ENCODE peak calls at places on chromosomes 3 and 15, in eight cellular contexts. P is fibroblast of lung, L is IMR-90, D is HCT116, R is neural progenitor cell, B is mammary epithelial cell, S is DND-41, Z is K562. U is an unnamed sample.

GRCh38 chr3:52124766-52125165 is 29.5 kb downstream of the POC1A start:
- DNase-seq in D (no peak), R (no peak), B (no peak), Z (no peak), L (no peak), P (no peak), S (no peak), U (no peak)

GRCh38 chr3:159069076-159069475 is 267.2 kb downstream of the MFSD1 start:
- DNase-seq in P (no peak), B (no peak), R (no peak), S (no peak), Z (no peak), L (no peak), D (no peak), U (no peak)

GRCh38 chr3:57112206-57112605 is 51.7 kb downstream of the SPATA12 start:
- DNase-seq in Z (peak), S (peak), B (no peak), L (no peak), R (peak), D (no peak), P (no peak), U (no peak)

GRCh38 chr3:58134468-58134867 is 76.3 kb downstream of the DNASE1L3 start:
- DNase-seq in B (no peak), R (no peak), D (no peak), L (no peak), S (no peak), P (no peak), Z (no peak), U (no peak)

GRCh38 chr3:171258316-171258715 is 201.9 kb downstream of the TNIK start:
- DNase-seq in B (peak), S (no peak), L (no peak), P (peak), D (peak), R (no peak), Z (no peak), U (no peak)

GRCh38 chr15:64774556-64775523 is 549 bp downstream of the RBPMS2 start:
- DNase-seq in L (no peak), D (no peak), Z (no peak), S (peak), P (peak), B (no peak), R (peak), U (peak)

GRCh38 chr15:68775671-68776476 is 44.8 kb downstream of the ANP32A start:
- DNase-seq in D (no peak), P (peak), R (peak), L (peak), S (no peak), Z (no peak), B (no peak), U (no peak)

GRCh38 chr3:11236588-11237461 is 35.4 kb upstream of the ATG7 start:
- DNase-seq in P (peak), R (peak), Z (peak), S (peak), B (peak), D (peak), L (peak), U (peak)

GRCh38 chr3:51673802-51674654 is 3.0 kb downstream of the TEX264 start:
- DNase-seq in P (no peak), B (no peak), Z (no peak), R (no peak), D (no peak), L (no peak), S (no peak), U (no peak)

GRCh38 chr15:68818671-68819450 is 1.8 kb downstream of the ANP32A start:
- DNase-seq in D (no peak), P (peak), B (peak), L (no peak), R (peak), Z (peak), S (peak), U (peak)

GRCh38 chr15:25717116-25717755 is 145.9 kb downstream of the ATP10A start:
- DNase-seq in R (no peak), S (no peak), P (peak), B (no peak), D (no peak), Z (no peak), L (peak), U (no peak)

GRCh38 chr15:77612958-77613601 is 19.6 kb downstream of the LINGO1 start:
- DNase-seq in P (no peak), R (no peak), L (no peak), B (no peak), S (no peak), D (no peak), Z (no peak), U (no peak)

GRCh38 chr15:67790610-67791319 is 34.5 kb upstream of the SKOR1 start:
- DNase-seq in R (no peak), Z (no peak), L (no peak), P (no peak), S (no peak), B (peak), D (no peak), U (no peak)

GRCh38 chr15:58146734-58147133 is 8.6 kb downstream of the AQP9 start:
- DNase-seq in D (no peak), B (peak), Z (no peak), S (no peak), L (no peak), P (no peak), R (no peak), U (peak)

GRCh38 chr15:20351448-20351961 is 190.1 kb downstream of the GOLGA6L6 start:
- DNase-seq in S (no peak), D (no peak), B (no peak), R (no peak), Z (no peak), L (no peak), P (no peak), U (peak)

GRCh38 chr15:32870240-32871033 is 152.6 kb downstream of the GREM1 start:
- DNase-seq in D (peak), S (no peak), B (no peak), Z (peak), P (peak), R (no peak), L (peak), U (no peak)

GRCh38 chr15:32864841-32865240 is 147.0 kb downstream of the GREM1 start:
- DNase-seq in B (no peak), P (no peak), R (no peak), L (no peak), S (no peak), D (no peak), Z (no peak), U (no peak)

GRCh38 chr15:32869814-32870213 is 152.0 kb downstream of the GREM1 start:
- DNase-seq in Z (no peak), L (no peak), S (no peak), P (no peak), B (no peak), R (no peak), D (no peak), U (no peak)

GRCh38 chr15:32866486-32867312 is 148.9 kb downstream of the GREM1 start:
- DNase-seq in B (no peak), D (no peak), L (peak), R (peak), P (peak), Z (no peak), S (no peak), U (no peak)

GRCh38 chr15:32867313-32867626 is 149.5 kb downstream of the GREM1 start:
- DNase-seq in R (no peak), S (no peak), B (peak), L (peak), Z (peak), P (peak), D (peak), U (no peak)
- H2AFZ ChIP-seq in R (no peak), S (no peak), B (peak), L (no peak), Z (peak), P (no peak), D (peak), U (peak)

DNA sequence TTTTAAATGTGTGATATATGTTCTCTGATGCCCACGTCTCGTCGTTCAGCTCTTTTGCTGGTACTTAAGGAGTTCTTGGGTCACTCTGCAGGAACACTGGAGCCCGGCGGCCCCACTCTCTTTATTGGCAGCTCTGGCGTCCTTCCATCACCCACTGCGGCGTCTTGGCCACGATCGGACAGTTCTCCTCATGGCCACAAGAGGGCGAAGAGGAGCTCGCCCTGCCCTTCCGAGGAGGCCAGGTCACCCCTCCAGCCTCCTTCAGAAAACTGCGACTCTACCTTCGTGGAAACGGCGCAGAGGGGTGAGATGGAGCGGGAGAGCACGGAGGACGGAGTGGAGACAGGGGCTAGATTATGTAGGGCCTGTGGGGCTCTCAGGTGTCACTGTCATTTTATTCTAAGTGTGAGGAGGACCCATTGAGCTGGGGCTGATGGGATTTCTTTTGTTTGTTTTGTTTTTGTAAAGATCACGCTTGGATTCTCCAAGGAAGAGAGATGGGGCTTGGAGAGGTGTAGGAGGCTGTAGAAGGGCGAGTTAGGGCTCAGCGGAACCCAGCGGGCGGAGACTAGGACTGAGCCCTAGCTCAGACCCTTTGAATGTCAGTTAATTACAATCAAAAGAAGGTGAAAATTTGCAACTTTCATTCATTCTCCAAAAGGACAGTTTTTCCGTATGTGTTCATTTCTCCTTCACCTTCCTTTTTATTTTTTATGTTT is 28.0 kb upstream of the GABRA5 start:
- DNase-seq in P (no peak), S (peak), R (peak), L (no peak), D (no peak), B (no peak), Z (peak), U (peak)
- TF ChIP-seq CTCF in P (peak), S (peak), R (peak), L (peak), D (peak), B (no peak), Z (peak), U (peak)

DNA sequence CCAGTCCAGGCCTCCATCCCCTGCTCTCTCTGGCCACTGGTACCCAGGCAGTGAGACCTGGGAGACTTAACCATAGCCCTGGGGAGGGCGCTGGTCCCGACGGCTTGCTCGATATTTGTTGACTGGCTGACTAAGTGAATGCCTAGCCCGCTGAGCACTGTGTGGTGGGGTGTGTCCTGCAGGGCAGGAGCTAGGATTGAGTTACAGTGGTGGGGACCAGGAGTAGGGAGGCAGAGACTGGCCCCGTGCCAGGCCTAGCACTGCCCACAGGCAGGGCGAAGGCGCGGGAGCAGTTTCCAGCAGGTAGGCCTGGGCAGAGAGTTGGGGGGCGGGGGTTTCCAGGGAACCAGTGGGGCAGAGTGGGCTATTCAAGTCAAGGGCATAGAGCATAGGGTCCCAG is at the start of gene VILL:
- DNase-seq in Z (no peak), B (no peak), P (no peak), D (no peak), R (no peak), S (no peak), L (no peak), U (peak)
- H2AFZ ChIP-seq in Z (peak), B (no peak), P (no peak), D (no peak), R (peak), S (no peak), L (no peak), U (no peak)

GRCh38 chr15:55846108-55846707 is 103.3 kb upstream of the PRTG start:
- DNase-seq in Z (peak), L (peak), S (peak), P (peak), R (peak), B (peak), D (peak), U (peak)
- TF ChIP-seq CTCF in Z (peak), L (peak), S (peak), P (peak), R (peak), B (peak), D (peak), U (peak)

DNA sequence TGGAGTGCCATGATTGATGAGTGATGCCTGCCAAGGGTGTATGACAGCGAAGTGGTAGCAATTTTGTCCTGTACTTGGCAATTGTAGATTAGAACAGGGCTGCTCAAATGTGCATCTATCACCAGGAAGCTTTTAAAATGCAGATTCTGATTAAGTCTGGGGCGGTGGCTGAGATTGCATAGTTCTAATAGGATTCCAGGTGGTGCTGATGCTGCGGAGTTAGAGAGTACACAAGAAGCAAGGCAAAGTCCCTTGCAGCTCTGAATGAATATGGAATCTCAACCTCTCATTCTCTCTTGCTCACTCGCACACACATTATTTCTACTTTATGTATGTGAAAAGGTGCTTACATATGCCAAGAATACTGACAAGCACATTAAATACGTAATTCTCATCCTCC is 670.4 kb downstream of the FHIT start:
- DNase-seq in B (no peak), D (no peak), Z (no peak), S (no peak), P (no peak), L (no peak), R (no peak), U (no peak)
- H2AFZ ChIP-seq in B (no peak), D (no peak), Z (no peak), S (no peak), P (no peak), L (no peak), R (no peak), U (no peak)

GRCh38 chr3:168040624-168041208 is 55.0 kb downstream of the GOLIM4 start:
- DNase-seq in L (peak), S (no peak), R (peak), B (peak), P (peak), Z (peak), D (peak), U (peak)
- TF ChIP-seq CTCF in L (peak), S (peak), R (peak), B (peak), P (peak), Z (peak), D (peak), U (peak)

GRCh38 chr3:177792363-177793030 is 595.2 kb upstream of the TBL1XR1 start:
- DNase-seq in D (no peak), Z (no peak), L (peak), S (no peak), B (no peak), R (no peak), P (peak), U (no peak)
- H2AFZ ChIP-seq in D (no peak), Z (no peak), L (peak), S (no peak), B (no peak), R (no peak), P (no peak), U (no peak)

GRCh38 chr3:41477399-41478014 is 278.2 kb downstream of the CTNNB1 start:
- DNase-seq in R (no peak), D (no peak), B (no peak), P (no peak), Z (no peak), S (no peak), L (no peak), U (peak)
- TF ChIP-seq CTCF in R (no peak), D (no peak), B (no peak), P (no peak), Z (no peak), S (no peak), L (no peak), U (no peak)

GRCh38 chr15:35690698-35691116 is 144.7 kb upstream of the DPH6 start:
- DNase-seq in R (no peak), L (peak), Z (peak), B (peak), D (no peak), S (no peak), P (peak), U (peak)

GRCh38 chr15:35692256-35692867 is 146.4 kb upstream of the DPH6 start:
- DNase-seq in P (no peak), S (no peak), L (no peak), B (no peak), Z (no peak), R (no peak), D (no peak), U (no peak)

GRCh38 chr15:35691176-35691761 is 145.3 kb upstream of the DPH6 start:
- DNase-seq in P (no peak), S (no peak), Z (no peak), R (no peak), L (no peak), B (no peak), D (no peak), U (no peak)

GRCh38 chr15:35689266-35689665 is 143.3 kb upstream of the DPH6 start:
- DNase-seq in P (no peak), S (no peak), D (no peak), R (no peak), L (no peak), Z (no peak), B (no peak), U (no peak)

GRCh38 chr15:35690089-35690488 is 144.1 kb upstream of the DPH6 start:
- DNase-seq in B (no peak), L (no peak), R (no peak), S (no peak), Z (no peak), P (peak), D (no peak), U (no peak)
- H2AFZ ChIP-seq in B (no peak), L (no peak), R (no peak), S (no peak), Z (no peak), P (no peak), D (no peak), U (no peak)

U was measured in hepatocyte.